ENCODE peak calls at places on chromosomes 6 and 20, in seven cellular contexts. O, A, E, N, I, Q and S are unnamed samples.

GRCh38 chr6:118813795-118814194 is 80.2 kb upstream of the ASF1A start:
- DNase-seq in O (no peak), A (peak), E (no peak), N (peak), I (peak), Q (no peak), S (peak)

GRCh38 chr6:97947841-97948240 is 664.8 kb upstream of the MMS22L start:
- DNase-seq in O (peak), A (peak), E (peak), N (peak), I (peak), Q (peak), S (peak)

GRCh38 chr6:35237466-35237865 is 22.1 kb upstream of the ZNF76 start:
- DNase-seq in O (peak), A (no peak), E (no peak), N (no peak), I (no peak), Q (peak), S (no peak)

GRCh38 chr20:44074252-44075151 is 112.5 kb downstream of the JPH2 start:
- DNase-seq in O (peak), A (peak), E (no peak), N (peak), I (peak), Q (no peak), S (peak)

GRCh38 chr6:151009576-151009975 is 144.1 kb downstream of the MTHFD1L start:
- DNase-seq in O (no peak), A (no peak), E (no peak), N (no peak), I (no peak), Q (no peak), S (no peak)

GRCh38 chr20:62821726-62822210 is 4.9 kb downstream of the COL9A3 start:
- DNase-seq in O (no peak), A (no peak), E (no peak), N (no peak), I (no peak), Q (no peak), S (no peak)

GRCh38 chr6:2952557-2953095 is 18.7 kb downstream of the SERPINB6 start:
- DNase-seq in O (peak), A (peak), E (peak), N (peak), I (peak), Q (peak), S (peak)

GRCh38 chr6:130713144-130713543 is 114.1 kb upstream of the SMLR1 start:
- DNase-seq in O (no peak), A (no peak), E (no peak), N (no peak), I (no peak), Q (peak), S (no peak)

GRCh38 chr6:139625998-139626975 is 251.8 kb upstream of the CITED2 start:
- DNase-seq in O (no peak), A (peak), E (no peak), N (peak), I (peak), Q (no peak), S (peak)

GRCh38 chr6:110476046-110476849 is at the start of gene SLC22A16:
- DNase-seq in O (no peak), A (no peak), E (no peak), N (no peak), I (peak), Q (no peak), S (no peak)

GRCh38 chr6:158816329-158816728 is 2.8 kb downstream of the EZR start:
- DNase-seq in O (peak), A (no peak), E (no peak), N (no peak), I (no peak), Q (no peak), S (no peak)

GRCh38 chr6:73309784-73310502 is 44.1 kb downstream of the DPPA5 start:
- DNase-seq in O (peak), A (peak), E (peak), N (peak), I (peak), Q (peak), S (peak)

GRCh38 chr20:1326031-1326930 is 2.7 kb downstream of the SDCBP2 start:
- DNase-seq in O (no peak), A (peak), E (no peak), N (peak), I (peak), Q (peak), S (peak)

GRCh38 chr6:16398587-16398986 is 160.2 kb downstream of the GMPR start:
- DNase-seq in O (no peak), A (peak), E (no peak), N (peak), I (peak), Q (no peak), S (peak)

GRCh38 chr20:44176833-44177533 is 10.0 kb downstream of the JPH2 start:
- DNase-seq in O (no peak), A (no peak), E (no peak), N (no peak), I (no peak), Q (peak), S (no peak)

GRCh38 chr6:146582857-146583256 is 15.9 kb upstream of the ADGB start:
- DNase-seq in O (no peak), A (peak), E (no peak), N (peak), I (peak), Q (peak), S (peak)

GRCh38 chr20:63940071-63940471 is 16.1 kb downstream of the UCKL1 start:
- DNase-seq in O (no peak), A (no peak), E (no peak), N (no peak), I (no peak), Q (no peak), S (no peak)

GRCh38 chr6:38857815-38858214 is 142.7 kb downstream of the DNAH8 start:
- DNase-seq in O (no peak), A (no peak), E (no peak), N (no peak), I (no peak), Q (no peak), S (no peak)

GRCh38 chr20:59836768-59837167 is 96.7 kb downstream of the SYCP2 start:
- DNase-seq in O (peak), A (no peak), E (no peak), N (no peak), I (no peak), Q (no peak), S (no peak)
- H3K4me3 ChIP-seq in O (peak), A (no peak), E (no peak), N (no peak), I (no peak), Q (no peak), S (no peak)

GRCh38 chr20:9338101-9338500 is 176.3 kb upstream of the LAMP5 start:
- DNase-seq in O (no peak), A (no peak), E (no peak), N (no peak), I (no peak), Q (no peak), S (no peak)
- TF ChIP-seq CTCF in O (no peak), A (no peak), E (no peak), N (no peak), I (no peak), Q (no peak), S (no peak)

GRCh38 chr6:14118091-14118439 is 493 bp downstream of the CD83 start:
- DNase-seq in O (no peak), A (no peak), E (no peak), N (no peak), I (no peak), Q (no peak), S (no peak)

GRCh38 chr6:14119764-14120163 is 2.2 kb downstream of the CD83 start:
- DNase-seq in O (no peak), A (peak), E (no peak), N (peak), I (no peak), Q (no peak), S (no peak)

GRCh38 chr6:14117158-14118090 is at the start of gene CD83:
- DNase-seq in O (peak), A (peak), E (no peak), N (peak), I (peak), Q (peak), S (peak)

GRCh38 chr6:14120556-14120955 is 3.0 kb downstream of the CD83 start:
- DNase-seq in O (no peak), A (no peak), E (no peak), N (peak), I (no peak), Q (no peak), S (no peak)

GRCh38 chr6:14118444-14118843 is 872 bp downstream of the CD83 start:
- DNase-seq in O (no peak), A (no peak), E (no peak), N (no peak), I (no peak), Q (no peak), S (no peak)
- H3K4me3 ChIP-seq in O (no peak), A (no peak), E (peak), N (no peak), I (no peak), Q (no peak), S (no peak)

DNA sequence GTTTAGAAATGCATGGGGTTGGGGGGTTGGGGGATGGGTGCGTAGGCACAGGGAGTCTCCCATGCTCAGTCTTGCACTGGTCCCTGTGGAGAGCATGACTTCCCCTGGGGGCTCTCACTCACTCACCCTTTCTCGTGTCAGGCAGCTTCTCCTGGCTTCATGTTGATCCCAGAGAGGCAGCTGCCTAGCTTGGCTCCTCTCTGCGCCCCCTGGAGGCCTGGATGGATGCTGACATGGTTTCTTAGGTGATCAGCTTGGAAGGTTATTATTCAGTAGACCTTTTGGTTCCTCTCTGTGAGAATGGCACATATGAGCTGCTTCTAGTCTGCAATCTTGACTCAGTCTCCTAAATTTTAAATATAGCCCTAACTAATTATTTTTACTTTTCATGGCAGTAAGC is 109.3 kb upstream of the FAM83B start:
- DNase-seq in O (no peak), A (no peak), E (no peak), N (peak), I (no peak), Q (no peak), S (no peak)
- TF ChIP-seq CTCF in O (peak), A (peak), E (peak), N (peak), I (peak), Q (no peak), S (peak)